ENCODE peak calls at places on chromosomes 16 and 17, in seven cellular contexts. W, K, D, G, F, C and J are unnamed samples. For H3K36me3, the result is how much of the 10 kb centered on the place peaks cover.

GRCh38 chr16:84048871-84049270 is 6.3 kb upstream of the SLC38A8 start:
- DNase-seq in D (no peak), K (no peak), F (no peak), C (no peak), G (no peak), W (peak), J (no peak)

GRCh38 chr17:68603663-68604062 is 2.5 kb upstream of the FAM20A start:
- DNase-seq in F (no peak), K (no peak), C (no peak), D (no peak), W (no peak), G (no peak), J (no peak)

GRCh38 chr17:61766520-61766919 is 96.8 kb downstream of the BRIP1 start:
- DNase-seq in C (no peak), G (peak), K (no peak), W (no peak), D (no peak), F (no peak), J (no peak)

GRCh38 chr17:50593321-50593720 is 32.8 kb downstream of the CACNA1G start:
- DNase-seq in F (no peak), W (no peak), K (no peak), G (no peak), C (no peak), D (no peak), J (no peak)

GRCh38 chr16:82655315-82655714 is 28.5 kb downstream of the CDH13 start:
- DNase-seq in D (peak), F (no peak), C (peak), W (no peak), G (no peak), K (peak), J (no peak)

GRCh38 chr16:87679593-87680271 is 77.4 kb downstream of the JPH3 start:
- DNase-seq in C (no peak), G (no peak), W (no peak), D (no peak), K (no peak), F (no peak), J (no peak)

GRCh38 chr17:83080641-83081560 is 1.5 kb downstream of the METRNL start:
- DNase-seq in F (no peak), K (no peak), W (peak), G (no peak), D (no peak), C (no peak), J (peak)

GRCh38 chr17:21042434-21043295 is at the start of gene USP22:
- DNase-seq in W (no peak), K (no peak), G (no peak), C (no peak), D (no peak), F (no peak), J (peak)

GRCh38 chr16:73572135-73572534 is 524.2 kb upstream of the ZFHX3 start:
- DNase-seq in W (no peak), G (no peak), K (peak), D (no peak), C (peak), F (no peak), J (no peak)

GRCh38 chr17:79919164-79919585 is 79.9 kb upstream of the CBX4 start:
- DNase-seq in K (peak), C (no peak), F (no peak), W (peak), D (no peak), G (peak), J (peak)

GRCh38 chr16:19463468-19464315 is 46.0 kb downstream of the TMC5 start:
- DNase-seq in D (no peak), W (no peak), C (no peak), F (no peak), K (peak), G (peak), J (no peak)

GRCh38 chr17:79778504-79779087 is 648 bp downstream of the CBX2 start:
- DNase-seq in F (no peak), C (no peak), G (no peak), K (no peak), W (peak), D (no peak), J (no peak)

GRCh38 chr17:41667280-41668008 is 21.2 kb upstream of the EIF1 start:
- DNase-seq in D (no peak), W (no peak), G (no peak), C (no peak), K (no peak), F (no peak), J (no peak)

GRCh38 chr17:4199818-4200402 is 56.9 kb downstream of the CYB5D2 start:
- DNase-seq in G (peak), K (peak), C (no peak), D (peak), W (no peak), F (no peak), J (no peak)

GRCh38 chr17:43134774-43135453 is 9.8 kb upstream of the BRCA1 start:
- DNase-seq in K (no peak), D (no peak), G (no peak), W (peak), C (no peak), F (no peak), J (no peak)

GRCh38 chr17:75457047-75457654 is 716 bp downstream of the TMEM94 start:
- DNase-seq in D (no peak), W (peak), G (peak), C (no peak), K (no peak), F (no peak), J (peak)

GRCh38 chr16:12535535-12536411 is 267.9 kb downstream of the CPPED1 start:
- DNase-seq in G (no peak), D (peak), K (no peak), C (peak), F (no peak), W (no peak), J (no peak)

GRCh38 chr16:27853101-27853500 is 210.4 kb downstream of the GSG1L start:
- DNase-seq in G (no peak), C (no peak), W (peak), F (no peak), K (no peak), D (no peak), J (no peak)

GRCh38 chr17:73343168-73343634 is 31.4 kb upstream of the CDC42EP4 start:
- DNase-seq in K (no peak), D (no peak), G (peak), C (peak), F (no peak), W (peak), J (peak)

GRCh38 chr17:22511431-22511830 is 819.1 kb downstream of the KCNJ18 start:
- DNase-seq in F (no peak), G (no peak), W (no peak), K (no peak), D (no peak), C (no peak), J (no peak)

GRCh38 chr17:32558997-32559650 is 72.3 kb downstream of the CDK5R1 start:
- DNase-seq in K (no peak), F (no peak), C (no peak), D (no peak), W (no peak), G (peak), J (no peak)

GRCh38 chr16:25633549-25633948 is 58.2 kb upstream of the HS3ST4 start:
- DNase-seq in W (no peak), D (no peak), F (no peak), K (no peak), C (no peak), G (peak), J (no peak)

GRCh38 chr16:68744744-68745280 is 7.7 kb downstream of the CDH1 start:
- DNase-seq in K (peak), G (peak), W (no peak), D (no peak), C (peak), F (no peak), J (no peak)

GRCh38 chr16:9053006-9053601 is 38.3 kb upstream of the HAPSTR1 start:
- DNase-seq in W (peak), K (peak), G (peak), D (peak), C (peak), F (no peak), J (peak)

GRCh38 chr17:27217631-27218030 is 76.3 kb upstream of the WSB1 start:
- DNase-seq in F (no peak), W (no peak), C (no peak), G (no peak), D (no peak), K (no peak), J (no peak)

GRCh38 chr17:4249452-4250029 is 14.2 kb downstream of the ANKFY1 start:
- DNase-seq in C (peak), K (peak), G (peak), F (no peak), D (peak), W (no peak), J (no peak)

GRCh38 chr16:58378401-58378800 is 13.9 kb upstream of the GINS3 start:
- DNase-seq in G (peak), D (no peak), K (no peak), F (no peak), C (no peak), W (no peak), J (no peak)

GRCh38 chr16:97822-98221 is 19.8 kb downstream of the MPG start:
- DNase-seq in D (no peak), W (no peak), K (no peak), C (peak), F (no peak), G (no peak), J (no peak)

GRCh38 chr17:9291912-9292562 is 270.7 kb downstream of the NTN1 start:
- DNase-seq in K (peak), W (peak), G (no peak), F (no peak), D (peak), C (peak), J (peak)

GRCh38 chr16:27174798-27175197 is 28.5 kb upstream of the KDM8 start:
- DNase-seq in W (no peak), K (peak), C (peak), D (no peak), F (no peak), G (peak), J (no peak)

GRCh38 chr16:29308644-29309546 is 97.6 kb downstream of the NPIPB11 start:
- DNase-seq in D (no peak), C (no peak), F (no peak), W (peak), K (no peak), G (no peak), J (no peak)

GRCh38 chr17:37516131-37516561 is 26.5 kb downstream of the DUSP14 start:
- DNase-seq in F (no peak), C (no peak), D (no peak), G (no peak), K (no peak), W (no peak), J (no peak)

GRCh38 chr17:61208301-61209098 is 191.1 kb upstream of the TBX2 start:
- DNase-seq in F (no peak), D (no peak), C (peak), G (no peak), K (peak), W (no peak), J (no peak)

GRCh38 chr16:86477642-86478041 is 32.7 kb upstream of the FOXF1 start:
- DNase-seq in C (no peak), K (no peak), D (no peak), W (no peak), F (no peak), G (no peak), J (no peak)

GRCh38 chr17:82890339-82890730 is 50.5 kb upstream of the ZNF750 start:
- DNase-seq in G (no peak), C (no peak), F (no peak), D (no peak), W (no peak), K (no peak), J (no peak)

GRCh38 chr16:57229079-57229478 is 16.0 kb upstream of the ARL2BP start:
- DNase-seq in G (no peak), F (no peak), K (no peak), C (no peak), D (no peak), W (no peak), J (no peak)

GRCh38 chr16:57234707-57235092 is 10.4 kb upstream of the ARL2BP start:
- DNase-seq in D (no peak), F (no peak), W (no peak), K (no peak), G (no peak), C (no peak), J (no peak)

GRCh38 chr16:57235128-57236092 is 9.6 kb upstream of the ARL2BP start:
- DNase-seq in D (no peak), W (no peak), C (peak), G (no peak), F (no peak), K (peak), J (no peak)

GRCh38 chr16:57233944-57234706 is 10.9 kb upstream of the ARL2BP start:
- DNase-seq in D (no peak), C (no peak), K (no peak), W (no peak), F (no peak), G (no peak), J (no peak)

GRCh38 chr16:57231821-57232350 is 13.2 kb upstream of the ARL2BP start:
- DNase-seq in F (no peak), C (no peak), W (no peak), G (no peak), K (no peak), D (no peak), J (no peak)
- H3K36me3 ChIP-seq in F (half or more), C (half or more), W (under half), G (under half), K (under half), D (half or more), J (under half)

DNA sequence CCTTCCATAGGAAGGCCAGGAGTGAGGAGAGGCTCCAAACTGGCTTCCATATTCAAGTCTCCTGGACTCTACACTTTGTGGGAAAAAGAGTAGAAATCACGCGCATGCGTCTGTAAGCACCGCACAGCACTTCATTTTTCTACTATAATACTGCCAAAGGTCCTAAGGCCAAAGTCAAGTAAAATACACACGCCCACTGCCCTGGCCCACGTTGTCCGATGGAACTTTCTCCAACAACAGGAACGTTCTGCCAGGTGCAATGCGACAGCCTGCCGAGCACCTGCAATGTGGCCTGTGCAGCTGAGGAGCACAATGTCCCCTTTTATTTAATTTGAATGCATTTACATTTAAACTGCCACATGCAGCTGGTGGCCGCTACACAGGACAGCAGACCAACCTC is 23.5 kb downstream of the DNASE1 start:
- DNase-seq in W (no peak), F (no peak), D (no peak), K (no peak), C (no peak), G (no peak), J (no peak)
- H3K36me3 ChIP-seq in W (under half), F (half or more), D (under half), K (under half), C (under half), G (under half), J (under half)

DNA sequence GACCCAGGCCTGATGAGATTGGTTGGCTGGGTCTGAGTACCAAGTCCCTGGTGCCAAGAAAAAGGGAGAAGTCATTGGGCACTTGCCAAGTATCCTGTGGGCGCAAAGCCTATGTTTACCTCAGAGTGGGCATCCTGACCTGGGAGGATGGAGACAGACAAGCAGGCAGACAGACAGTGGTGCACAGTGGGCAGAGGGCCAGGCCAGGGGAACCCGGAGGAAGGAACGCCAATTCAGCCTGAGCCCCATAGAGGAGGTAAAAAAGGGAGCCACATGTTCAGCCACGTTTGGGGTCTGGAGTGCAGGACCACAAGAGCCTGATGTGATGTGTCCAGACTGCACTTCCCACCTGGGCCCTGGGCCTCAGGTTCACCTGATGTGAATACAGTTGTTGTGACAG is 5.4 kb downstream of the PHKG2 start:
- DNase-seq in W (no peak), K (no peak), G (no peak), F (no peak), D (no peak), C (no peak), J (no peak)
- H3K36me3 ChIP-seq in W (under half), K (under half), G (under half), F (half or more), D (under half), C (under half), J (under half)

GRCh38 chr17:64056269-64057005 is 36.0 kb upstream of the ICAM2 start:
- DNase-seq in D (peak), K (peak), G (no peak), W (no peak), C (no peak), F (no peak), J (no peak)

GRCh38 chr17:64051153-64051552 is 30.7 kb upstream of the ICAM2 start:
- DNase-seq in D (peak), C (no peak), W (no peak), F (no peak), K (peak), G (no peak), J (no peak)

GRCh38 chr17:64055183-64056142 is 35.0 kb upstream of the ICAM2 start:
- DNase-seq in K (no peak), D (no peak), G (no peak), C (no peak), F (no peak), W (no peak), J (no peak)

GRCh38 chr17:64054304-64054703 is 33.9 kb upstream of the ICAM2 start:
- DNase-seq in W (no peak), C (no peak), F (no peak), D (no peak), G (no peak), K (no peak), J (no peak)

DNA sequence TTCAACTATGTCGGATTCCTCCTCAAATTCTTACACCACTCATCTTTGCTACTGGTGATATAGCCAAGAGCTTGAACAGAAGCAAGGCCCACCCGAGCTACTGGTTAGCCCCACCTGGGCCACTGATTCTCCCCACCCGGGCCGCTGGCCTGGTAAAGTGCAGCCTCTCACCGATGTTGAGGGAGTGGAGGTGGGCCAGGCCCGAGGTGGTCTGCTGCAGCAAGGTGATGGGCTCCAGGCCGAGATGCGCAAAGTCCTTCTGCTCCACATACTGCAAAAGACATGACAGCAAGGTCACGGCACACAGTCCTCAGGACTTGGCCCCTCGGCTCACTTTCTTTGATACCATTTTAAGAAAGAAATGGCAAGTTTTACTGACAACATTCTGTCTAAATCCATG is 32.7 kb upstream of the ICAM2 start:
- DNase-seq in K (no peak), G (no peak), D (no peak), W (no peak), F (no peak), C (no peak), J (no peak)
- H3K36me3 ChIP-seq in K (under half), G (under half), D (half or more), W (under half), F (half or more), C (under half), J (under half)

DNA sequence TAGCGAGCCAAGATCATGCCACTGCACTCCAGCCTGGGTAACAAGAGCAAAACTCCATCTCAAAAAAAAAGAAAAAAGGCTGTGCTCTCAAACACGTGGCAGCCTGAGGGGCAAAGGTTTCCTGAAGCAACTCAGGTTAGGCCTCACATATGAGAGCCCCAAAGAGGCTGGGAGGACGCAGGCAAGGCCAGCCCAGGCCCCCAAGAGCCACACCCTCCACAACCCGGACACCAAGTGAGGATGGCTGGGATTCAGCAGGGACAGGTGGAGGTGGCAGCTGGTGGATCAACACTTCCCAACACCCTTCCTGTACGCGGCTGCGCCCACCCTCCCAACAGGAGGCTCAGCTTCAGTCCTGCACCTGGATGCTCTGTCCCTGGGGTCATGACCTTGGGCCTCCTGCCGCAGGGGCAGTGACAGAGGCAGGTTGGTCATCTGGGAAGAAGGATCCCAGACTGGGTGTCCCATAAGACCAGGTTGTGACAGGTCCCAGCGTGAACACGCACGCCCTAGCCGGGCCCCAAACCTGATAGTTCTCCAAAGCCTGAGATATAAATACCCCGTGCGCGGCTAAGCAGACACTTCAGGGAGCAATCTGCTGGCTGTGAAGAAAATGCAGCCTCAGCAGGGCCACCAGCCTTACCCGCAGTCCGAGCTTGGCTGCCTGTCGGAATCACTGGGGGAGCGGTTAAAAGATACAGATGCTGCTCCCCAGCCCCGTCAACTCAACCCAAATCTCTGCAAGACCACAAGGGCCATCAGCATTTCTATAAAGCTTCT is 78.1 kb downstream of the TIMM22 start:
- DNase-seq in K (peak), C (no peak), G (no peak), F (no peak), W (peak), D (no peak), J (no peak)
- H3K36me3 ChIP-seq in K (under half), C (under half), G (under half), F (half or more), W (under half), D (under half), J (under half)

GRCh38 chr16:23549938-23550337 is 7.2 kb downstream of the EARS2 start:
- DNase-seq in C (no peak), G (no peak), F (no peak), D (no peak), W (no peak), K (no peak), J (no peak)

GRCh38 chr16:23546778-23547177 is 10.4 kb downstream of the EARS2 start:
- DNase-seq in F (no peak), K (no peak), W (no peak), G (no peak), C (no peak), D (no peak), J (no peak)

GRCh38 chr16:23539984-23540816 is 16.9 kb downstream of the EARS2 start:
- DNase-seq in K (no peak), F (no peak), C (no peak), D (no peak), G (no peak), W (no peak), J (no peak)

GRCh38 chr16:23538919-23539278 is 18.3 kb downstream of the EARS2 start:
- DNase-seq in K (no peak), G (no peak), D (no peak), C (no peak), F (no peak), W (no peak), J (no peak)

DNA sequence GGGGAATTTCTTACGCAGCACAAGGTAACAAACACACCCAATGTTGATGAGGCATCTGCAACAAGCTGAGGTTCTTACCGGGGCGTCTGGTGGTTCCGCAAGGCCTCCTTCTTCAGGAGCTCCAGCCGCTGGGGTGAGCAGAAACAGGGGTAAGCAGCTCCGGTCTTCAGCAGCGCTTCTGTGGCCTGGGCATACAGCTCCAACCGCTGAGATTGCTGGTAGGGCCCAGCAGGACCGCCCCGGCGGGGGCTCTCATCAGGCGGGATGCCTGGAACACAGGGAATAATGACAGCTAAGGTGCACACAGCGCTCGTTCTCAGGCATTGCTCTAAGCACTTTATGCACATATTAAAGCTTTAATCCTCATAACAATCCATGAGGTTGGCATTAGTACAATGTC is 12.7 kb downstream of the EARS2 start:
- DNase-seq in F (no peak), D (no peak), W (no peak), G (no peak), C (no peak), K (no peak), J (no peak)
- H3K36me3 ChIP-seq in F (half or more), D (under half), W (under half), G (under half), C (under half), K (under half), J (under half)

GRCh38 chr16:65023802-65024201 is 98.1 kb downstream of the CDH11 start:
- DNase-seq in W (no peak), G (no peak), K (no peak), F (no peak), D (no peak), C (no peak), J (no peak)
- H3K36me3 ChIP-seq in W (under half), G (under half), K (under half), F (under half), D (under half), C (under half), J (under half)